ENCODE peak calls at places on chromosomes 3 and 15, in ten cellular contexts. I is glutamatergic neuron; E is stimulated activated CD4-positive, alpha-beta T cell treated with anti-CD3 and anti-CD28 coated beads, Interleukin-1b, Interleukin-23, amount 100 ng/mL, for 48 hours; J is SJSA1; D is spleen; Z is B cell; N is nephron progenitor cell; R is GM12892; V is naive thymus-derived CD8-positive, alpha-beta T cell; Y is Caco-2. T is an unnamed sample.

GRCh38 chr3:70849911-70850699 is 537.7 kb upstream of the MDFIC2 start:
- DNase-seq in J (peak), Z (no peak), R (no peak), D (no peak), I (no peak), V (no peak), E (no peak), N (no peak), Y (no peak), T (no peak)

GRCh38 chr3:13145131-13145825 is 72.0 kb upstream of the IQSEC1 start:
- DNase-seq in E (no peak), R (no peak), N (no peak), V (no peak), Z (no peak), J (no peak), D (peak), Y (no peak), I (no peak), T (no peak)

GRCh38 chr3:120177907-120178306 is 83.7 kb upstream of the GSK3B start:
- DNase-seq in I (no peak), Y (no peak), Z (no peak), R (no peak), E (no peak), V (no peak), D (no peak), J (no peak), N (no peak), T (no peak)

GRCh38 chr3:35780800-35781199 is 141.5 kb downstream of the ARPP21 start:
- DNase-seq in J (no peak), E (no peak), Z (no peak), Y (no peak), D (no peak), V (no peak), R (no peak), I (no peak), N (no peak), T (no peak)

GRCh38 chr3:71581981-71582611 is 1.4 kb downstream of the FOXP1 start:
- DNase-seq in D (peak), Z (peak), N (peak), V (peak), Y (peak), I (peak), R (no peak), E (peak), J (peak), T (peak)

GRCh38 chr3:195204360-195205166 is 66.4 kb downstream of the XXYLT1 start:
- DNase-seq in Z (no peak), N (peak), Y (no peak), J (no peak), D (no peak), E (no peak), I (no peak), V (no peak), R (no peak), T (no peak)

GRCh38 chr3:38131621-38132369 is 5.1 kb downstream of the ACAA1 start:
- DNase-seq in Z (no peak), D (no peak), I (peak), E (no peak), V (no peak), R (no peak), J (no peak), N (peak), Y (no peak), T (peak)

GRCh38 chr3:113498221-113499005 is 16.5 kb downstream of the SPICE1 start:
- DNase-seq in R (no peak), I (no peak), J (no peak), Z (no peak), E (no peak), D (no peak), V (no peak), N (no peak), Y (no peak), T (no peak)

GRCh38 chr3:13125092-13126015 is 52.1 kb upstream of the IQSEC1 start:
- DNase-seq in V (no peak), N (no peak), E (no peak), Y (no peak), Z (no peak), D (peak), R (no peak), J (no peak), I (no peak), T (no peak)

GRCh38 chr15:60612400-60613048 is 133.6 kb upstream of the ICE2 start:
- DNase-seq in Y (no peak), R (no peak), V (no peak), E (no peak), D (no peak), N (no peak), I (no peak), J (no peak), Z (no peak), T (no peak)

GRCh38 chr3:177357352-177358084 is 160.2 kb upstream of the TBL1XR1 start:
- DNase-seq in Z (no peak), E (peak), R (no peak), J (peak), N (no peak), I (peak), D (no peak), V (no peak), Y (peak), T (no peak)

GRCh38 chr15:66231421-66232266 is 21.9 kb downstream of the MEGF11 start:
- DNase-seq in Y (no peak), J (no peak), I (no peak), N (no peak), D (peak), R (no peak), E (no peak), V (no peak), Z (no peak), T (no peak)

GRCh38 chr3:157858821-157859220 is 247.4 kb downstream of the SHOX2 start:
- DNase-seq in D (no peak), V (no peak), E (no peak), I (no peak), Z (no peak), J (no peak), Y (no peak), R (no peak), N (no peak), T (no peak)

GRCh38 chr15:81858586-81858985 is 187.2 kb downstream of the MEX3B start:
- DNase-seq in N (no peak), D (no peak), Y (no peak), R (no peak), I (no peak), Z (no peak), E (no peak), J (no peak), V (no peak), T (no peak)

GRCh38 chr3:191792580-191792979 is 331.6 kb downstream of the PYDC2 start:
- DNase-seq in Y (no peak), I (no peak), V (no peak), R (no peak), J (no peak), D (no peak), E (no peak), Z (no peak), N (no peak), T (no peak)

GRCh38 chr15:83312046-83312445 is 27.6 kb upstream of the BNC1 start:
- DNase-seq in D (no peak), N (no peak), V (no peak), Z (no peak), R (no peak), I (no peak), Y (no peak), J (no peak), E (no peak), T (no peak)

GRCh38 chr3:65914740-65915366 is 123.9 kb downstream of the MAGI1 start:
- DNase-seq in Z (no peak), R (no peak), V (no peak), J (no peak), N (no peak), E (no peak), D (no peak), Y (no peak), I (no peak), T (no peak)

GRCh38 chr15:32927124-32927523 is 209.3 kb downstream of the GREM1 start:
- DNase-seq in E (no peak), Y (no peak), N (no peak), I (no peak), R (no peak), D (no peak), Z (no peak), V (no peak), J (no peak), T (no peak)

GRCh38 chr15:72790302-72790955 is 6.9 kb upstream of the ADPGK start:
- DNase-seq in I (no peak), J (no peak), E (no peak), Y (no peak), D (no peak), V (no peak), Z (no peak), R (no peak), N (no peak), T (no peak)

GRCh38 chr3:12987602-12988001 is 85.6 kb downstream of the IQSEC1 start:
- DNase-seq in E (no peak), Z (no peak), I (no peak), Y (no peak), V (no peak), J (no peak), R (no peak), N (no peak), D (peak), T (no peak)

GRCh38 chr3:127049390-127049789 is 66.5 kb downstream of the PLXNA1 start:
- DNase-seq in D (peak), Z (no peak), I (no peak), N (no peak), Y (no peak), R (no peak), J (no peak), E (no peak), V (no peak), T (no peak)

GRCh38 chr3:195701042-195701910 is 19.5 kb upstream of the MUC20 start:
- DNase-seq in E (no peak), J (no peak), Y (no peak), V (no peak), R (no peak), Z (no peak), D (no peak), N (no peak), I (no peak), T (no peak)

GRCh38 chr3:155853214-155854146 is 747 bp downstream of the SLC33A1 start:
- DNase-seq in Z (no peak), I (peak), N (peak), J (peak), E (peak), Y (peak), V (peak), R (no peak), D (peak), T (peak)

GRCh38 chr3:184322731-184323487 is 8.5 kb downstream of the EIF4G1 start:
- DNase-seq in D (no peak), J (no peak), I (no peak), Y (no peak), V (no peak), E (no peak), Z (peak), N (no peak), R (no peak), T (no peak)

GRCh38 chr15:71182522-71182921 is 67.3 kb downstream of the THSD4 start:
- DNase-seq in V (no peak), I (no peak), Y (no peak), E (no peak), J (no peak), D (no peak), N (no peak), Z (no peak), R (no peak), T (no peak)

GRCh38 chr3:15122398-15122797 is 23.4 kb upstream of the RBSN start:
- DNase-seq in V (no peak), Z (no peak), N (no peak), R (no peak), I (no peak), J (no peak), E (no peak), D (no peak), Y (no peak), T (no peak)

GRCh38 chr15:62059818-62060115 is 480 bp downstream of the VPS13C start:
- DNase-seq in D (no peak), R (peak), E (peak), V (peak), Z (peak), I (peak), Y (peak), N (no peak), J (peak), T (peak)

GRCh38 chr15:90552162-90552928 is 22.6 kb downstream of the CRTC3 start:
- DNase-seq in N (no peak), R (no peak), D (no peak), E (no peak), J (no peak), Z (no peak), I (no peak), Y (no peak), V (no peak), T (no peak)

GRCh38 chr3:151918253-151919029 is 45.0 kb downstream of the SUCNR1 start:
- DNase-seq in D (no peak), V (no peak), Z (no peak), E (no peak), N (no peak), I (no peak), R (no peak), Y (peak), J (no peak), T (no peak)

GRCh38 chr15:64443016-64443415 is 17.4 kb upstream of the ZNF609 start:
- DNase-seq in Y (no peak), N (no peak), R (no peak), D (no peak), E (no peak), I (no peak), Z (no peak), V (no peak), J (no peak), T (no peak)

GRCh38 chr15:77025941-77026411 is 31.1 kb downstream of the PSTPIP1 start:
- DNase-seq in E (peak), J (no peak), R (peak), Y (no peak), N (no peak), Z (peak), I (no peak), D (peak), V (no peak), T (peak)

GRCh38 chr3:24119321-24119751 is 174.2 kb downstream of the NR1D2 start:
- DNase-seq in Z (no peak), D (no peak), R (no peak), E (no peak), I (no peak), V (no peak), Y (no peak), J (no peak), N (no peak), T (no peak)

GRCh38 chr3:146883292-146883691 is 278.1 kb upstream of the PLSCR5 start:
- DNase-seq in E (no peak), D (no peak), I (no peak), J (no peak), R (no peak), Z (no peak), V (no peak), N (no peak), Y (no peak), T (no peak)

GRCh38 chr3:126985143-126985985 is 2.4 kb downstream of the PLXNA1 start:
- DNase-seq in N (peak), E (no peak), V (no peak), R (no peak), I (peak), J (no peak), Y (no peak), D (no peak), Z (no peak), T (no peak)

GRCh38 chr15:51917493-51917892 is 54.1 kb downstream of the LEO1 start:
- DNase-seq in J (no peak), R (no peak), I (peak), Y (peak), Z (no peak), E (no peak), D (no peak), N (peak), V (no peak), T (no peak)

GRCh38 chr3:64674591-64675076 is 13.2 kb downstream of the ADAMTS9 start:
- DNase-seq in D (no peak), N (no peak), V (no peak), J (no peak), Y (no peak), Z (no peak), R (no peak), E (no peak), I (no peak), T (no peak)

GRCh38 chr3:63900459-63900858 is 11.7 kb downstream of the SCAANT1 start:
- DNase-seq in V (no peak), Z (no peak), N (no peak), J (no peak), R (no peak), Y (no peak), I (no peak), D (no peak), E (no peak), T (no peak)

T was measured in stimulated activated naive CD8-positive, alpha-beta T cell treated with anti-CD3 and anti-CD28 coated beads, Interleukin-15, Interleukin-2, amounts not matched to agents 100 U/mL and 50 U/mL, for 24 hours.